ENCODE peak calls at places on chromosomes 12 and 14, in seven cellular contexts. L, E, Q, I, Z, T and A are unnamed samples.

GRCh38 chr12:46210835-46211439 is 57.9 kb downstream of the SLC38A1 start:
- DNase-seq in L (no peak), E (no peak), Q (no peak), I (no peak), Z (no peak), T (no peak), A (no peak)

GRCh38 chr14:67934087-67934486 is 114.5 kb downstream of the RAD51B start:
- DNase-seq in L (peak; percentile 79), E (peak; percentile 81), Q (peak; percentile 33), I (no peak), Z (no peak), T (peak; percentile 94), A (no peak)

GRCh38 chr12:27982380-27982779 is 9.8 kb upstream of the PTHLH start:
- DNase-seq in L (peak; percentile 61), E (no peak), Q (no peak), I (no peak), Z (no peak), T (no peak), A (no peak)

GRCh38 chr12:79681008-79681590 is 9.7 kb downstream of the PAWR start:
- DNase-seq in L (peak; percentile 80), E (peak; percentile 46), Q (no peak), I (no peak), Z (no peak), T (no peak), A (no peak)

GRCh38 chr12:27511031-27511722 is 12.8 kb upstream of the PPFIBP1 start:
- DNase-seq in L (no peak), E (peak; percentile 31), Q (no peak), I (no peak), Z (no peak), T (no peak), A (no peak)

GRCh38 chr14:62592877-62593276 is 452.4 kb downstream of the KCNH5 start:
- DNase-seq in L (peak; percentile 6), E (no peak), Q (no peak), I (no peak), Z (no peak), T (peak; percentile 67), A (no peak)

GRCh38 chr12:19499030-19499429 is 59.7 kb downstream of the AEBP2 start:
- DNase-seq in L (no peak), E (no peak), Q (no peak), I (no peak), Z (no peak), T (no peak), A (no peak)

GRCh38 chr14:91243098-91243483 is 1.4 kb downstream of the GPR68 start:
- DNase-seq in L (no peak), E (no peak), Q (no peak), I (no peak), Z (no peak), T (no peak), A (no peak)

GRCh38 chr14:102579696-102580551 is 12.5 kb upstream of the RCOR1 start:
- DNase-seq in L (peak; percentile 77), E (peak; percentile 78), Q (no peak), I (no peak), Z (no peak), T (peak; percentile 70), A (no peak)